ENCODE peak calls at places on chromosomes 11 and 22, in four cellular contexts. I is amygdala; S is GM13977; F is naive thymus-derived CD8-positive, alpha-beta T cell. O is an unnamed sample.

GRCh38 chr11:69453151-69453550 is 28.3 kb upstream of the LINC01488 start:
- DNase-seq in I (no peak), F (no peak), S (no peak), O (no peak)

GRCh38 chr11:128300785-128301184 is 286.6 kb downstream of the ETS1 start:
- DNase-seq in F (no peak), S (no peak), I (no peak), O (no peak)

GRCh38 chr11:77557553-77557952 is 32.2 kb upstream of the AQP11 start:
- DNase-seq in F (no peak), I (no peak), S (no peak), O (peak)

GRCh38 chr22:46522743-46523300 is 14.6 kb downstream of the CELSR1 start:
- DNase-seq in S (no peak), F (no peak), I (no peak), O (no peak)

GRCh38 chr11:65625628-65626342 is 10.2 kb downstream of the PCNX3 start:
- DNase-seq in I (no peak), S (peak), F (peak), O (peak)

GRCh38 chr11:110077318-110077717 is 15.9 kb upstream of the ZC3H12C start:
- DNase-seq in S (no peak), F (no peak), I (no peak), O (no peak)

GRCh38 chr22:26642465-26643367 is 14.7 kb upstream of the MIAT start:
- DNase-seq in F (peak), I (no peak), S (peak), O (peak)

GRCh38 chr22:49583886-49584505 is 243.7 kb downstream of the BRD1 start:
- DNase-seq in I (no peak), S (no peak), F (no peak), O (no peak)

GRCh38 chr11:78798567-78799170 is 224.0 kb upstream of the NARS2 start:
- DNase-seq in S (peak), F (no peak), I (no peak), O (peak)

GRCh38 chr22:31039393-31039792 is 41.7 kb upstream of the SMTN start:
- DNase-seq in F (no peak), S (no peak), I (no peak), O (no peak)

GRCh38 chr11:9351956-9352355 is 32.5 kb upstream of the IPO7 start:
- DNase-seq in F (no peak), I (no peak), S (no peak), O (no peak)

GRCh38 chr22:29457730-29458129 is 19.3 kb downstream of the RFPL1 start:
- DNase-seq in I (no peak), F (no peak), S (peak), O (peak)

GRCh38 chr11:33542921-33543320 is 157.7 kb downstream of the C11orf91 start:
- DNase-seq in I (no peak), F (no peak), S (peak), O (peak)

GRCh38 chr11:1586699-1587098 is 1.6 kb upstream of the KRTAP5-1 start:
- DNase-seq in F (no peak), S (no peak), I (no peak), O (no peak)

GRCh38 chr11:12803086-12803826 is 129.0 kb downstream of the TEAD1 start:
- DNase-seq in I (no peak), F (no peak), S (no peak), O (no peak)

GRCh38 chr22:39013923-39014722 is at the start of gene APOBEC3C:
- DNase-seq in F (peak), S (peak), I (no peak), O (peak)

GRCh38 chr11:69011624-69012091 is 1.4 kb downstream of the MRGPRF start:
- DNase-seq in F (no peak), S (no peak), I (no peak), O (no peak)

GRCh38 chr22:22703715-22704114 is 59.3 kb downstream of the GGTLC2 start:
- DNase-seq in I (no peak), S (no peak), F (no peak), O (no peak)

GRCh38 chr11:122714484-122714883 is 59.0 kb downstream of the UBASH3B start:
- DNase-seq in S (no peak), F (no peak), I (no peak), O (no peak)

GRCh38 chr11:35617687-35618496 is at the start of gene FJX1:
- DNase-seq in S (peak), F (peak), I (peak), O (peak)

GRCh38 chr11:122192634-122193245 is 76.7 kb upstream of the BLID start:
- DNase-seq in F (no peak), I (no peak), S (no peak), O (no peak)